ENCODE peak calls at places on chromosomes 12 and 14, in ten cellular contexts. X, B, E, O, P, H, U, L, N and C are unnamed samples.

GRCh38 chr12:121442028-121442948 is 42.4 kb downstream of the RNF34 start:
- DNase-seq in E (no peak), O (no peak), L (no peak), U (no peak), P (no peak), H (no peak), B (no peak), N (no peak), X (no peak), C (no peak)

GRCh38 chr14:104924421-104925213 is at the start of gene PLD4:
- DNase-seq in E (no peak), U (peak), H (no peak), O (no peak), N (no peak), P (no peak), X (no peak), L (no peak), B (no peak), C (peak)

GRCh38 chr14:104882325-104882973 is 17.4 kb downstream of the CEP170B start:
- DNase-seq in L (peak), H (no peak), B (no peak), N (peak), U (peak), E (peak), P (peak), X (peak), O (no peak), C (no peak)

GRCh38 chr12:93080452-93080851 is 151.4 kb upstream of the EEA1 start:
- DNase-seq in L (no peak), X (no peak), U (no peak), N (no peak), H (no peak), B (no peak), P (no peak), E (no peak), O (no peak), C (no peak)

GRCh38 chr12:104566244-104566993 is 109.7 kb downstream of the CHST11 start:
- DNase-seq in X (no peak), L (no peak), E (peak), B (no peak), N (no peak), U (no peak), H (no peak), O (no peak), P (no peak), C (no peak)

GRCh38 chr14:34817768-34818167 is 57.4 kb downstream of the BAZ1A start:
- DNase-seq in P (no peak), X (no peak), H (no peak), O (no peak), N (no peak), U (no peak), L (no peak), B (no peak), E (no peak), C (no peak)

GRCh38 chr14:28264306-28264705 is 502.3 kb upstream of the FOXG1 start:
- DNase-seq in O (no peak), N (no peak), U (no peak), E (no peak), H (no peak), B (no peak), P (no peak), L (no peak), X (no peak), C (no peak)

GRCh38 chr14:76768201-76768656 is 7.0 kb downstream of the VASH1 start:
- DNase-seq in B (no peak), N (peak), U (peak), O (no peak), P (no peak), H (no peak), L (no peak), E (peak), X (no peak), C (no peak)

GRCh38 chr12:46266382-46266791 is 2.5 kb downstream of the SLC38A1 start:
- DNase-seq in X (peak), H (no peak), L (peak), E (peak), P (no peak), B (peak), O (no peak), U (no peak), N (peak), C (no peak)

GRCh38 chr12:121467638-121468403 is 67.9 kb downstream of the RNF34 start:
- DNase-seq in N (no peak), O (no peak), E (no peak), P (no peak), L (peak), B (no peak), X (peak), H (no peak), U (peak), C (no peak)

GRCh38 chr14:96156804-96157760 is 47.6 kb upstream of the BDKRB2 start:
- DNase-seq in E (no peak), P (no peak), B (no peak), O (no peak), H (no peak), U (no peak), N (no peak), L (no peak), X (no peak), C (no peak)

GRCh38 chr12:87813476-87814234 is 215.5 kb downstream of the C12orf50 start:
- DNase-seq in E (no peak), H (no peak), L (no peak), X (no peak), U (no peak), N (no peak), B (peak), P (peak), O (no peak), C (no peak)

GRCh38 chr12:8949525-8950286 is at the start of gene M6PR:
- DNase-seq in U (peak), X (peak), N (peak), L (peak), O (peak), E (peak), B (peak), P (peak), H (peak), C (peak)
- TF ChIP-seq CTCF in U (peak), X (peak), N (peak), L (peak), O (no peak), E (peak), B (peak), P (peak), H (peak), C (no peak)

DNA sequence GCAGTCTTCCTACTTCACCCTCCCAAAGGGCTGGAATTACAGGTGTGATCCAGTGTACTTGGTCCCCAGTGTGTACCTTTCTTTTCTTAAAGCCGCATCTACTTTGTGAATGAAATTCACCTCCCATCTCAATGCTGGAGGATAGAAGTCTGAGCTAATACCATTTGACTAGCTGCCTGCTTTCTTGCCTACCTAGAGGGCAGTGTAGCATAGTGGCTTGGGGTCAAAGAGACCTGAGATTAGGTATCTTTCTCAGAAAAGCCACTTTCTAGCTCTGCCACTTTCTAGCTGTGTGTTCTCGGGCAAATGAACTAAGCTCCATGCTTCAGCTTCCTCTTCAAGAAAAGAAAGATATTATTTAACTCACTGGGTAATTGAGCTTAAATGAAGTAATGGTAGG is 16.9 kb downstream of the SMOC1 start:
- DNase-seq in E (no peak), X (no peak), B (no peak), H (no peak), U (no peak), O (no peak), N (no peak), P (no peak), L (no peak), C (no peak)
- TF ChIP-seq CTCF in E (no peak), X (no peak), B (no peak), H (no peak), U (no peak), O (no peak), N (no peak), P (no peak), L (no peak), C (no peak)

DNA sequence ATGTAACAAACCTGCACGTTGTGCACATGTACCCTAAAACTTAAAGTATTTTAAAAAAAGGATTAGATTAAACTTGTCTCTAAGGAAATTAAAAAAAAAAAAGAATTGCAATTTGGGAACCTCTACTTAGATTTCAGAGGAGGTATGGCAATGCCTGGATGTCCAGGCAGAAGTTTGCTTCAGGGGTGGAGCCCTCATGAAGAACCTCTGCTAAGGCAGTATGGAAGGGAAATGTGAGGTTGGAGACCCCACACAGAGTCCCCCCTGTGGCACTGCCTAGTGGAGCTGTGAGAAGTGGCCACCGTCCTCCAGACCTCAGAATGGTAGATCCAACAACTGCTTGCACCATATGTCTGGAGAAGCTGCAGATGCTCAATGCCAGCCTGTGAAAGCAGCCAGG is 279.6 kb upstream of the CCDC196 start:
- DNase-seq in P (no peak), H (no peak), B (no peak), N (no peak), O (no peak), X (no peak), U (no peak), E (peak), L (no peak), C (no peak)
- TF ChIP-seq CTCF in P (no peak), H (no peak), B (no peak), N (no peak), O (no peak), X (no peak), U (no peak), E (no peak), L (no peak), C (no peak)

GRCh38 chr12:119678459-119678858 is 10.5 kb downstream of the PRKAB1 start:
- DNase-seq in X (no peak), E (no peak), U (no peak), L (no peak), P (no peak), N (no peak), B (no peak), H (no peak), O (no peak), C (no peak)

GRCh38 chr12:119679081-119679480 is 11.1 kb downstream of the PRKAB1 start:
- DNase-seq in X (no peak), U (no peak), O (no peak), B (no peak), N (no peak), P (no peak), H (no peak), E (no peak), L (no peak), C (no peak)

GRCh38 chr12:119674560-119674959 is 6.6 kb downstream of the PRKAB1 start:
- DNase-seq in N (peak), H (no peak), B (no peak), X (no peak), U (no peak), P (no peak), L (no peak), E (no peak), O (no peak), C (no peak)

GRCh38 chr12:119676022-119676421 is 8.1 kb downstream of the PRKAB1 start:
- DNase-seq in H (no peak), X (no peak), O (no peak), P (no peak), E (no peak), N (no peak), L (no peak), B (no peak), U (no peak), C (no peak)

DNA sequence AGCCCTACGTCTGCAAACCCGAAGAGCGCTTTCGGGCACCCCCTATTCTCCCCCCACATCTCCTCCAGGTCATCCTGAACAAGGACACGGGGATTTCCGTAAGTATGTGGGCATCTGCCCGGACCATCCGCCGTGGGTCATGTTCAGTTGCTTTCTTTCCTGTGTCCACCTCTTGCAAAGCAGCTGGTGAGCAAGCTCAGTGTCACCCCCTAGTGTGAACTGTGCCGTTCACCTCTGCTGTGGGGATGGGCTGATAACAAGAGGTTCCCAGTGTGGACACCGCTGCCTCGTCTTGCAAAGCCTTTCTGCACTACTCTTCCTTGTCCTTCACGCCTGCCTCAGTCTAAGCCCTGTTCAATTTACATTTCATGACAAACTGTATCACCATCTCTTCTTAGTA is 8.6 kb downstream of the PRKAB1 start:
- DNase-seq in H (no peak), L (no peak), O (no peak), E (no peak), N (no peak), X (no peak), P (no peak), B (no peak), U (no peak), C (no peak)
- TF ChIP-seq CTCF in H (peak), L (no peak), O (no peak), E (no peak), N (no peak), X (no peak), P (no peak), B (no peak), U (no peak), C (no peak)

GRCh38 chr12:100401660-100402059 is 44.8 kb downstream of the SLC17A8 start:
- DNase-seq in U (no peak), H (no peak), E (no peak), B (peak), O (no peak), N (no peak), X (no peak), P (peak), L (peak), C (no peak)

GRCh38 chr12:100403446-100403845 is 46.6 kb downstream of the SLC17A8 start:
- DNase-seq in P (no peak), B (no peak), O (no peak), H (no peak), X (no peak), N (no peak), E (no peak), L (peak), U (no peak), C (no peak)

GRCh38 chr12:100399095-100399494 is 42.2 kb downstream of the SLC17A8 start:
- DNase-seq in E (no peak), H (no peak), L (no peak), X (no peak), P (no peak), B (no peak), O (no peak), U (no peak), N (no peak), C (no peak)

DNA sequence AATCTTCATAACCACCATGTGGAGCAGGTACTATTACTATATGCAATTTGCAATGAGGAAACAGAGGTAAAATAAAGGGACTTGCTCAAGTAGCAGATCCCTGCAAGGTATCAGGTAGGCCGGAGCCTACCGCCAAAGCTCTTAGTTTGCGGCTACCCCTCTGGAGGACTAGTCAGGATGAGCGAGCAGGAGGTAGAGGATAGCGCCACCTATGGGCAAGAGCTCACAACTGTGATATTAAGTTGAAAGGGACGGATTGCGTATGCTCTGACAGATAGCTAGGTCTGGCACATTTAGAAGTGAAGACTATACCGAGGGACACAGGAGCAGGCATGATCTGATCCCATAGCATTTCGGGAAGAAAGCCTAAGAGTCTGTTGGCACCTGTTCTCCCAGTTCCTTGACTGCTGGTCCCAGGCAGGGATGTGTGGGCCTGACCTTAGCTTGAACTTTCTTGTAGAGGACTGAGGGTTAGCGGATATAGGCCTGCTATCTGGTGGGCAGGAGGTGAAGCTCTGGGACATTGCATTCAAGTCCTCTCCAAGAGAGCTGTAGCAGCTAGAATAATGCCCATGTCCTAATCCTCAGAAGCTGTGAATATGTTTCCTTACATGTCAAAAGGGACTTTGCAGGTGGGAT is 48.0 kb downstream of the SLC17A8 start:
- DNase-seq in U (no peak), E (peak), O (no peak), X (no peak), H (peak), N (no peak), L (peak), B (peak), P (no peak), C (no peak)
- TF ChIP-seq CTCF in U (peak), E (peak), O (no peak), X (no peak), H (peak), N (peak), L (peak), B (peak), P (peak), C (no peak)

GRCh38 chr14:61470261-61470953 is 149.0 kb downstream of the PRKCH start:
- DNase-seq in H (no peak), N (no peak), X (no peak), O (no peak), P (no peak), B (peak), E (no peak), U (no peak), L (peak), C (no peak)
- TF ChIP-seq CTCF in H (no peak), N (no peak), X (no peak), O (no peak), P (peak), B (peak), E (no peak), U (no peak), L (peak), C (no peak)

DNA sequence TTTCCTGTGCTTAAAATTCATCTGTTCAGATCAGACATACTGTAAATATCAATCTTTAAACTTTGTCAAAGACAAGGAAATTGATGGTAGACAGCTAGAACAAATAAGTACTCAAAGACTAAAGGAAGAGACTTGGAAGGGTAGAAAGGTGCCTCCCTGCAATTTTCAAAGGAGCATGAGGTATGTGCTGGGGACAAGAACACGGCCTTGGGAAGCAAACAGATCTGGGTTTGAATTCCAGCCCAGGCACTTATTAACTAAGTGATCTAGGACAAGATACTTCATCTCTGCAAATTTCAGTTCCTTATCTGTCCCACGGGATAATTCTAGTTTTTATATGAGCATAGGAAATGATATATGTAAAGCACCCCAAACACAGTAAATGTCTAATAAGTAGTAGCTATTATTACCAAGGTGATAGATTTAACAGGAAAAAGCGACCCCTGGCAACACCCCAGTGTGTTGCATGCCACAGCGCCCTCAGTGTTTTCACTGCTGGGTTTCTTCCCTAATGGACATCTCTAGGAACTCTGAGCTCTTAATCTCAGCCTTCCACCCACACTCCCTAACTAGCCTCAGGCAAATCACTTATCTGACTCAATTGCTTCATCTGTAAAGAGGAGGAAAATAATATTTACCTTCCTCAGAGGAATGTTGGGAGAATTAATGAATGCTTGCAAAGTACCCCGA is 44.7 kb upstream of the BMP4 start:
- DNase-seq in P (no peak), L (no peak), N (no peak), X (no peak), O (no peak), H (peak), E (no peak), U (no peak), B (no peak), C (no peak)
- TF ChIP-seq CTCF in P (no peak), L (no peak), N (no peak), X (no peak), O (no peak), H (peak), E (no peak), U (no peak), B (no peak), C (no peak)

DNA sequence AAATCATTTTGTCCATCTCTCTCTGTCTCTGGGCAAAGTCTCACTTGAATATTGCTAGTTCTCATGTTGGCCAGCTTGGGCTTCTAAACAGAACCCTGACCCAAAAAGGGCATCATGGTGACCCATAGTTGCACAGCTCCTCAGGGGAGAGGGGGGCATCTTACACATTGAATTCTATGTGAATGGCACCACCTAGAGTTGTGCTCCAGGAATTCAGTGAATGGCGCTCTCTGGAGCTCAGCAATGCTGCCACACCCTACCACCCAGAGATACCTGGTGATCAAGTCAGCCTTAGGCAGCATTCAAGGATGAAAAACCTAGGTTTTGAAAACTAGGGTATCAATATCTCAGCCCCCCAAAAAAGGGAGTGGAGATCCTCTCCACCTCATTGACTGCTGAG is 50.6 kb downstream of the SMUG1 start:
- DNase-seq in E (peak), B (no peak), L (no peak), N (no peak), U (no peak), H (no peak), O (no peak), X (no peak), P (no peak), C (no peak)
- TF ChIP-seq CTCF in E (no peak), B (no peak), L (no peak), N (no peak), U (no peak), H (peak), O (no peak), X (no peak), P (peak), C (no peak)

GRCh38 chr12:112928978-112929377 is 9.3 kb upstream of the OAS3 start:
- DNase-seq in U (no peak), E (no peak), B (no peak), N (no peak), X (no peak), H (no peak), P (no peak), L (no peak), O (no peak), C (no peak)
- TF ChIP-seq CTCF in U (no peak), E (no peak), B (no peak), N (no peak), X (no peak), H (peak), P (no peak), L (no peak), O (no peak), C (no peak)